ENCODE peak calls at places on chromosomes 16 and 17, in five cellular contexts. R is H1, Z is GM12878, Y is SK-N-SH, K is Panc1. G is an unnamed sample.

GRCh38 chr16:58467915-58468314 is 32.0 kb upstream of the NDRG4 start:
- DNase-seq in R (no peak), Z (no peak), Y (no peak), K (no peak), G (no peak)

GRCh38 chr16:7835032-7835431 is 502.4 kb downstream of the RBFOX1 start:
- DNase-seq in R (no peak), Z (no peak), Y (no peak), K (no peak), G (no peak)

GRCh38 chr16:26648851-26649250 is 417.9 kb upstream of the C16orf82 start:
- DNase-seq in R (no peak), Z (no peak), Y (no peak), K (no peak), G (no peak)

GRCh38 chr16:50509521-50510341 is 38.5 kb upstream of the NKD1 start:
- DNase-seq in R (peak), Z (no peak), Y (peak), K (peak), G (peak)

GRCh38 chr17:55479903-55480302 is 31.3 kb downstream of the SMIM36 start:
- DNase-seq in R (no peak), Z (no peak), Y (no peak), K (no peak), G (no peak)

GRCh38 chr17:18226284-18226945 is 980 bp downstream of the LLGL1 start:
- DNase-seq in R (no peak), Z (no peak), Y (peak), K (no peak), G (no peak)

GRCh38 chr17:39208893-39209292 is 8.8 kb downstream of the RPL19 start:
- DNase-seq in R (no peak), Z (no peak), Y (no peak), K (no peak), G (peak)

GRCh38 chr16:74735162-74735452 is 34.4 kb upstream of the MLKL start:
- DNase-seq in R (no peak), Z (no peak), Y (no peak), K (no peak), G (no peak)

GRCh38 chr16:1184156-1184868 is 31.4 kb downstream of the CACNA1H start:
- DNase-seq in R (no peak), Z (no peak), Y (no peak), K (no peak), G (no peak)

GRCh38 chr16:87541004-87541881 is 48.4 kb upstream of the ZCCHC14 start:
- DNase-seq in R (no peak), Z (no peak), Y (peak), K (no peak), G (no peak)

GRCh38 chr16:67277999-67278772 is 1.1 kb upstream of the PLEKHG4 start:
- DNase-seq in R (no peak), Z (no peak), Y (no peak), K (no peak), G (no peak)

GRCh38 chr17:58315750-58316149 is 12.8 kb downstream of the TSPOAP1 start:
- DNase-seq in R (no peak), Z (no peak), Y (no peak), K (no peak), G (no peak)

GRCh38 chr17:27654136-27654535 is 23.1 kb downstream of the LGALS9 start:
- DNase-seq in R (no peak), Z (no peak), Y (no peak), K (no peak), G (no peak)

GRCh38 chr17:48997103-48997826 is at the start of gene IGF2BP1:
- DNase-seq in R (peak), Z (no peak), Y (peak), K (no peak), G (peak)

GRCh38 chr16:16052916-16053315 is 103.5 kb downstream of the ABCC1 start:
- DNase-seq in R (no peak), Z (no peak), Y (no peak), K (no peak), G (no peak)

GRCh38 chr17:42879596-42879985 is 21.0 kb upstream of the G6PC1 start:
- DNase-seq in R (no peak), Z (no peak), Y (no peak), K (no peak), G (peak)

GRCh38 chr17:58084317-58084981 is 1.2 kb downstream of the DYNLL2 start:
- DNase-seq in R (no peak), Z (peak), Y (peak), K (no peak), G (peak)

GRCh38 chr16:81210807-81211206 is 27.7 kb upstream of the BCO1 start:
- DNase-seq in R (no peak), Z (no peak), Y (no peak), K (no peak), G (no peak)

GRCh38 chr17:34736611-34737010 is 157.2 kb downstream of the TMEM132E start:
- DNase-seq in R (no peak), Z (no peak), Y (no peak), K (no peak), G (no peak)

GRCh38 chr16:22035094-22035675 is 27.3 kb downstream of the MOSMO start:
- DNase-seq in R (no peak), Z (peak), Y (no peak), K (no peak), G (no peak)

GRCh38 chr16:4306439-4307214 is 9.2 kb upstream of the GLIS2 start:
- DNase-seq in R (no peak), Z (no peak), Y (peak), K (no peak), G (peak)

GRCh38 chr17:77723909-77724875 is 234.3 kb upstream of the TNRC6C start:
- DNase-seq in R (no peak), Z (peak), Y (no peak), K (no peak), G (no peak)

GRCh38 chr17:82943751-82944150 is 103.9 kb upstream of the ZNF750 start:
- DNase-seq in R (no peak), Z (no peak), Y (no peak), K (no peak), G (no peak)

GRCh38 chr16:4634768-4635167 is 10.1 kb downstream of the MGRN1 start:
- DNase-seq in R (no peak), Z (no peak), Y (no peak), K (no peak), G (no peak)

GRCh38 chr16:4660454-4661007 is 32.8 kb upstream of the NUDT16L1 start:
- DNase-seq in R (no peak), Z (no peak), Y (peak), K (no peak), G (no peak)

GRCh38 chr17:76138234-76138895 is 2.7 kb downstream of the FOXJ1 start:
- DNase-seq in R (no peak), Z (no peak), Y (peak), K (no peak), G (no peak)

GRCh38 chr17:17051791-17052461 is 9.7 kb downstream of the MPRIP start:
- DNase-seq in R (no peak), Z (no peak), Y (no peak), K (no peak), G (no peak)

GRCh38 chr17:57257911-57258885 is 1.9 kb downstream of the MSI2 start:
- DNase-seq in R (no peak), Z (no peak), Y (no peak), K (no peak), G (peak)

GRCh38 chr17:17403899-17404576 is 72.8 kb upstream of the MED9 start:
- DNase-seq in R (no peak), Z (no peak), Y (peak), K (no peak), G (no peak)

GRCh38 chr17:42199411-42200011 is 5.2 kb upstream of the GHDC start:
- DNase-seq in R (no peak), Z (no peak), Y (no peak), K (no peak), G (peak)

GRCh38 chr17:75498019-75498725 is 17.2 kb downstream of the CASKIN2 start:
- DNase-seq in R (no peak), Z (no peak), Y (peak), K (no peak), G (no peak)

GRCh38 chr17:2203818-2204217 is 99.8 kb downstream of the SMG6 start:
- DNase-seq in R (no peak), Z (no peak), Y (no peak), K (no peak), G (no peak)

GRCh38 chr17:69608808-69609494 is 194.5 kb downstream of the MAP2K6 start:
- DNase-seq in R (no peak), Z (no peak), Y (no peak), K (no peak), G (no peak)

GRCh38 chr16:49593423-49594040 is 219.9 kb downstream of the C16orf78 start:
- DNase-seq in R (no peak), Z (no peak), Y (no peak), K (no peak), G (no peak)

GRCh38 chr17:15501788-15502187 is 34.4 kb upstream of the CDRT4 start:
- DNase-seq in R (no peak), Z (no peak), Y (no peak), K (no peak), G (no peak)

GRCh38 chr16:65059421-65059980 is 62.4 kb downstream of the CDH11 start:
- DNase-seq in R (no peak), Z (no peak), Y (no peak), K (no peak), G (no peak)

GRCh38 chr16:85027968-85028637 is 508 bp downstream of the KIAA0513 start:
- DNase-seq in R (no peak), Z (no peak), Y (no peak), K (no peak), G (no peak)

GRCh38 chr17:44522883-44523671 is 19.9 kb upstream of the GPATCH8 start:
- DNase-seq in R (no peak), Z (peak), Y (peak), K (no peak), G (peak)

GRCh38 chr17:7775058-7775457 is 57.5 kb downstream of the DNAH2 start:
- DNase-seq in R (no peak), Z (no peak), Y (no peak), K (no peak), G (no peak)

GRCh38 chr17:7780736-7781135 is 53.3 kb upstream of the KDM6B start:
- DNase-seq in R (no peak), Z (no peak), Y (no peak), K (no peak), G (no peak)

GRCh38 chr17:7774037-7774659 is 56.6 kb downstream of the DNAH2 start:
- DNase-seq in R (no peak), Z (no peak), Y (no peak), K (no peak), G (peak)

GRCh38 chr17:7781467-7781866 is 52.5 kb upstream of the KDM6B start:
- DNase-seq in R (no peak), Z (peak), Y (no peak), K (no peak), G (no peak)

GRCh38 chr17:7777017-7777416 is 57.0 kb upstream of the KDM6B start:
- DNase-seq in R (no peak), Z (no peak), Y (no peak), K (no peak), G (no peak)
- TF ChIP-seq SIN3A in R (no peak), Z (no peak), Y (no peak), K (no peak), G (no peak)

GRCh38 chr16:11871193-11871592 is 19.9 kb upstream of the RSL1D1 start:
- DNase-seq in R (peak), Z (no peak), Y (no peak), K (no peak), G (no peak)
- TF ChIP-seq SIN3A in R (no peak), Z (no peak), Y (no peak), K (no peak), G (no peak)

GRCh38 chr16:14013571-14014283 is 57.4 kb upstream of the MRTFB start:
- DNase-seq in R (no peak), Z (no peak), Y (peak), K (peak), G (no peak)
- TF ChIP-seq SIN3A in R (no peak), Z (no peak), Y (no peak), K (no peak), G (no peak)

GRCh38 chr16:72537684-72538083 is 365.7 kb upstream of the PMFBP1 start:
- DNase-seq in R (no peak), Z (no peak), Y (peak), K (no peak), G (no peak)

GRCh38 chr16:72536673-72537435 is 364.9 kb upstream of the PMFBP1 start:
- DNase-seq in R (no peak), Z (no peak), Y (no peak), K (no peak), G (no peak)

GRCh38 chr16:72530434-72530833 is 358.5 kb upstream of the PMFBP1 start:
- DNase-seq in R (no peak), Z (no peak), Y (no peak), K (no peak), G (no peak)

GRCh38 chr16:72532896-72533295 is 360.9 kb upstream of the PMFBP1 start:
- DNase-seq in R (no peak), Z (no peak), Y (no peak), K (no peak), G (no peak)
- TF ChIP-seq SIN3A in R (no peak), Z (no peak), Y (no peak), K (no peak), G (no peak)

DNA sequence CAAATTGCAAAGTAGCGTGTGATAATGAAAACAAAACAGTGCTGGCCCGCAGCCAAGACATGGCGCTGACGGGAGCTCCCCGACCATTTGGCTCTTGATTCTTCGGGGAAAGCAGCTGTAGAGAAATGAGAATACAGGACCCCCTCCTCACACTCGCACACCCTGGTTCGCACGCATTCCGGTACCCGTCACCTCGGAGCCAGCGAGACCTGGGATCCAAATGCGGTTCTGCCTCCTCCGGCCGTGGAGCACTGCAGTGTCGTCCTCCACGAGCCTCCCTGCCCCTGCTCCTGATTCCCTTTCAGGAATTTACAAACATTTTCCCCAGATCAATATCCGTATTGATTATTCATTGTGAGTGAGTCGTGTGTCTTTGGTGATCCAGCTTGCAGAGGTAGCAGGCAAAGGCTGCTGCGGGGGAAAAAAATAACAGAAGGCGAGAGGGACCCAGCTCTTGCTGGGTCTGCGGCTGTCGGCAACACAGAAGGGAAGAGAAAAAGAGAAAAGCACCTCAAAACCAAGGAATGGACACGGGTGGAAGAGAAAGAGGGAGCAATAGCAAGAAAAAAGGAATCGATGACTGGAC is 184.1 kb upstream of the ZFHX3 start:
- DNase-seq in R (no peak), Z (no peak), Y (peak), K (no peak), G (no peak)
- TF ChIP-seq SIN3A in R (no peak), Z (no peak), Y (no peak), K (no peak), G (no peak)

DNA sequence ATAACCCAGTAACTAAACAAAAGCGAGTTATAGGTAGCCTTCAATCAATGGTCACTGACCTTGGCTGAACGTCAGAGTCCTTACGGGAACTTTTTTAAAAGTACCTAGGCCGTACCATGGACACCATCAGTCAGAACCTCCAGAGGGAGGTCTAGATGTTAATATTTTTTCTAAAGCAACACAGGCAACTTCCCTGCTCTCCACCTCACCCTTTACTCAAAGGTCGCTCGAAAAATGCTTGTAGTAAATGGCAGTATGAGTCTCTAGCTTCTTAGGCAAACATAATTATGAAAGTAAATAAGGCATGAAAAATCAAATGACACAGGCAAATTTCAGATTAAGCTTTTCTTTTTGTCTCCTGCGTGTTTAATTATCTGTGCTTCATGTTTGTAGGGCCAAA is 82.1 kb downstream of the SLC39A11 start:
- DNase-seq in R (no peak), Z (no peak), Y (no peak), K (no peak), G (no peak)
- TF ChIP-seq SIN3A in R (no peak), Z (no peak), Y (no peak), K (no peak), G (no peak)

DNA sequence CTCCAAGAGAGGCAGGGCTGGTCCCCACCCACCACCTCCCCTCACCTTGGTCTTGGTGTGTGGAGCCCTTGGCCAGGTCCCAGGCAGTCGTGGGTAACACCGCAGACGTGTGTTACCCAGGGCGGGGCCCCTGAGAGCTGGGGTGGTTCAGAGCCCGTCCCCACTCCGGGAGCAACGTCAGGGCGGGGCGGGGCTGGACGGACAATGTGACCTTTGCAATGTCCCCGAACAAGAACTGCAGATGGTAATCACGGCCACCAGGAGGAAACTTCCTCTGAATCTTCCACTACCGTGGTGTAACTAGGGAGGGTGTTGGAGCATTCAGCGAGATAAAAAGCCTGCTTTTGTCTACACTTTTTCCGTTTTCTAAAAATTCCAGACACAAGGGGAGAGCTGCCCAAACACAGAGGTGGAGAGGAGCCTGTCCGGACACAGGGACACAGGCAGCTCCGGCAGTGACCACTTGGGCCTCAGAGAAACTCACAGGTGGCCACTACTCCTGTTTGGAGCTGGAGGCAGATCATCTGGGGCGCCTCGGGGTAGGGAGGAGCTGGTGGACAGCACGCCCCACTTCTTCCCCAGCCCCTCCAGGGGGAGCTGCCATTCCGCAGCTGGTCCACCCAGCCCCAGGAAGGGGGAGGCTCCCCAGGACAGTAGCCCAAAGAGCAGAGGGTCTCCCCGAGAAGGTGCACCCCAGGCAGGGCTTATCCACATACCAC is 14.2 kb upstream of the SLC38A10 start:
- DNase-seq in R (no peak), Z (no peak), Y (peak), K (no peak), G (peak)
- TF ChIP-seq SIN3A in R (no peak), Z (no peak), Y (no peak), K (no peak), G (no peak)

DNA sequence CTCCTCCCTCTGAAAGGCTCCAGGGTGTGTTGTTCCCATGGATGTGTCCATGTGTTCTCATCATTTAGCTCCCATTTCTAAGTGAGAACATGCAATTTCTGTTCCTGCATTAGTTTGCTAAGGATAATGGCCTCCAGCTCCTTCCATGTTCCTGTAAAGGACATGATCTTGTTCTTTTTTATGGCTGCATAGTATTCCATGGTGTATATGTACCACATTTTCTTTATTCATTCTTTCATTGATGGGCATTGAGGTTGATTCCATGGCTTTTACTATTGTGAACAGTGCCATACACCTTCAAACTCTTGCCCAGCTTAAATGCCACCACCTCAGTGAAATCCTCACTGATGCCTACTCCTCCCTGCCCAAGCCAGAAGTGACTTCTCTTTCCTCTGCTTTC is 4.5 kb upstream of the ORAI3 start:
- DNase-seq in R (no peak), Z (no peak), Y (no peak), K (no peak), G (no peak)
- TF ChIP-seq SIN3A in R (no peak), Z (no peak), Y (no peak), K (no peak), G (no peak)

GRCh38 chr16:19598805-19599204 is 43.3 kb downstream of the VPS35L start:
- DNase-seq in R (no peak), Z (no peak), Y (no peak), K (no peak), G (no peak)

GRCh38 chr16:19599968-19600716 is 44.6 kb downstream of the VPS35L start:
- DNase-seq in R (no peak), Z (no peak), Y (no peak), K (no peak), G (no peak)

GRCh38 chr16:19604911-19605310 is 49.4 kb downstream of the VPS35L start:
- DNase-seq in R (no peak), Z (no peak), Y (no peak), K (no peak), G (no peak)

GRCh38 chr16:19605701-19606100 is 50.2 kb downstream of the VPS35L start:
- DNase-seq in R (no peak), Z (no peak), Y (no peak), K (no peak), G (no peak)

GRCh38 chr16:19601083-19601976 is 45.8 kb downstream of the VPS35L start:
- DNase-seq in R (no peak), Z (no peak), Y (peak), K (no peak), G (peak)
- TF ChIP-seq SIN3A in R (no peak), Z (no peak), Y (no peak), K (no peak), G (no peak)

GRCh38 chr17:40530988-40531971 is 29.9 kb upstream of the TNS4 start:
- DNase-seq in R (no peak), Z (peak), Y (no peak), K (no peak), G (no peak)
- TF ChIP-seq SIN3A in R (no peak), Z (no peak), Y (no peak), K (no peak), G (no peak)

G was measured in K562.